ENCODE peak calls at places on chromosomes 5 and 9, in nine cellular contexts. One of them, this sample, is unnamed.

GRCh38 chr5:147348046-147348445 is 113.2 kb downstream of the STK32A start:
- DNase-seq in prostate gland: no peak
- DNase-seq in kidney: no peak
- DNase-seq in cardiac muscle cell: no peak
- DNase-seq in ascending aorta: no peak
- DNase-seq in CD8-positive, alpha-beta memory T cell: no peak
- DNase-seq in A549: no peak
- DNase-seq in mesenchymal stem cell: no peak
- DNase-seq in aorta: no peak
- DNase-seq in this sample: no peak

GRCh38 chr9:127495884-127496555 is 44.7 kb downstream of the LRSAM1 start:
- DNase-seq in prostate gland: no peak
- DNase-seq in kidney: no peak
- DNase-seq in cardiac muscle cell: no peak
- DNase-seq in ascending aorta: no peak
- DNase-seq in CD8-positive, alpha-beta memory T cell: no peak
- DNase-seq in A549: no peak
- DNase-seq in mesenchymal stem cell: no peak
- DNase-seq in aorta: no peak
- DNase-seq in this sample: no peak

GRCh38 chr5:132205385-132206125 is 22.1 kb downstream of the P4HA2 start:
- DNase-seq in prostate gland: no peak
- DNase-seq in kidney: no peak
- DNase-seq in cardiac muscle cell: no peak
- DNase-seq in ascending aorta: peak; percentile 58
- DNase-seq in CD8-positive, alpha-beta memory T cell: no peak
- DNase-seq in A549: no peak
- DNase-seq in mesenchymal stem cell: no peak
- DNase-seq in aorta: no peak
- DNase-seq in this sample: no peak

GRCh38 chr5:169648725-169649124 is 11.7 kb downstream of the DOCK2 start:
- DNase-seq in prostate gland: no peak
- DNase-seq in kidney: no peak
- DNase-seq in cardiac muscle cell: peak; percentile 67
- DNase-seq in ascending aorta: no peak
- DNase-seq in CD8-positive, alpha-beta memory T cell: no peak
- DNase-seq in A549: no peak
- DNase-seq in mesenchymal stem cell: no peak
- DNase-seq in aorta: no peak
- DNase-seq in this sample: no peak

GRCh38 chr5:35331941-35332340 is 101.7 kb upstream of the PRLR start:
- DNase-seq in prostate gland: no peak
- DNase-seq in kidney: no peak
- DNase-seq in cardiac muscle cell: no peak
- DNase-seq in ascending aorta: no peak
- DNase-seq in CD8-positive, alpha-beta memory T cell: no peak
- DNase-seq in A549: no peak
- DNase-seq in mesenchymal stem cell: no peak
- DNase-seq in aorta: no peak
- DNase-seq in this sample: no peak

GRCh38 chr5:138664276-138664943 is 88.8 kb upstream of the CTNNA1 start:
- DNase-seq in prostate gland: no peak
- DNase-seq in kidney: peak; percentile 29
- DNase-seq in cardiac muscle cell: no peak
- DNase-seq in ascending aorta: no peak
- DNase-seq in CD8-positive, alpha-beta memory T cell: no peak
- DNase-seq in A549: no peak
- DNase-seq in mesenchymal stem cell: peak; percentile 78
- DNase-seq in aorta: no peak
- DNase-seq in this sample: no peak

GRCh38 chr5:137263319-137263718 is 235.8 kb downstream of the SPOCK1 start:
- DNase-seq in prostate gland: no peak
- DNase-seq in kidney: no peak
- DNase-seq in cardiac muscle cell: no peak
- DNase-seq in ascending aorta: no peak
- DNase-seq in CD8-positive, alpha-beta memory T cell: no peak
- DNase-seq in A549: no peak
- DNase-seq in mesenchymal stem cell: no peak
- DNase-seq in aorta: no peak
- DNase-seq in this sample: no peak

GRCh38 chr5:50958852-50959457 is 292.5 kb downstream of the PARP8 start:
- DNase-seq in prostate gland: peak; percentile 7
- DNase-seq in kidney: no peak
- DNase-seq in cardiac muscle cell: peak; percentile 62
- DNase-seq in ascending aorta: no peak
- DNase-seq in CD8-positive, alpha-beta memory T cell: no peak
- DNase-seq in A549: peak; percentile 19
- DNase-seq in mesenchymal stem cell: peak; percentile 50
- DNase-seq in aorta: no peak
- DNase-seq in this sample: no peak

GRCh38 chr9:114385412-114386181 is 2.2 kb downstream of the AKNA start:
- DNase-seq in prostate gland: peak; percentile 44
- DNase-seq in kidney: peak; percentile 88
- DNase-seq in cardiac muscle cell: no peak
- DNase-seq in ascending aorta: peak; percentile 94
- DNase-seq in CD8-positive, alpha-beta memory T cell: peak; percentile 94
- DNase-seq in A549: no peak
- DNase-seq in mesenchymal stem cell: peak; percentile 95
- DNase-seq in aorta: peak; percentile 90
- DNase-seq in this sample: peak; percentile 77

GRCh38 chr5:76145945-76146344 is 62.8 kb downstream of the SV2C start:
- DNase-seq in prostate gland: no peak
- DNase-seq in kidney: no peak
- DNase-seq in cardiac muscle cell: no peak
- DNase-seq in ascending aorta: no peak
- DNase-seq in CD8-positive, alpha-beta memory T cell: no peak
- DNase-seq in A549: peak; percentile 10
- DNase-seq in mesenchymal stem cell: no peak
- DNase-seq in aorta: no peak
- DNase-seq in this sample: no peak

GRCh38 chr5:154369682-154370081 is 76.1 kb upstream of the SAP30L start:
- DNase-seq in prostate gland: no peak
- DNase-seq in kidney: no peak
- DNase-seq in cardiac muscle cell: no peak
- DNase-seq in ascending aorta: no peak
- DNase-seq in CD8-positive, alpha-beta memory T cell: no peak
- DNase-seq in A549: no peak
- DNase-seq in mesenchymal stem cell: peak; percentile 32
- DNase-seq in aorta: no peak
- DNase-seq in this sample: no peak

GRCh38 chr9:90024823-90025222 is 420.0 kb downstream of the GADD45G start:
- DNase-seq in prostate gland: no peak
- DNase-seq in kidney: no peak
- DNase-seq in cardiac muscle cell: no peak
- DNase-seq in ascending aorta: no peak
- DNase-seq in CD8-positive, alpha-beta memory T cell: no peak
- DNase-seq in A549: no peak
- DNase-seq in mesenchymal stem cell: no peak
- DNase-seq in aorta: no peak
- DNase-seq in this sample: no peak

GRCh38 chr5:139642213-139642612 is 5.9 kb upstream of the CXXC5 start:
- DNase-seq in prostate gland: no peak
- DNase-seq in kidney: peak; percentile 57
- DNase-seq in cardiac muscle cell: no peak
- DNase-seq in ascending aorta: no peak
- DNase-seq in CD8-positive, alpha-beta memory T cell: no peak
- DNase-seq in A549: no peak
- DNase-seq in mesenchymal stem cell: no peak
- DNase-seq in aorta: no peak
- DNase-seq in this sample: peak; percentile 5

GRCh38 chr9:124615100-124615742 is 108.0 kb upstream of the NR5A1 start:
- DNase-seq in prostate gland: no peak
- DNase-seq in kidney: no peak
- DNase-seq in cardiac muscle cell: no peak
- DNase-seq in ascending aorta: no peak
- DNase-seq in CD8-positive, alpha-beta memory T cell: no peak
- DNase-seq in A549: no peak
- DNase-seq in mesenchymal stem cell: no peak
- DNase-seq in aorta: no peak
- DNase-seq in this sample: no peak

GRCh38 chr9:89899476-89900047 is 294.8 kb downstream of the GADD45G start:
- DNase-seq in prostate gland: no peak
- DNase-seq in kidney: no peak
- DNase-seq in cardiac muscle cell: no peak
- DNase-seq in ascending aorta: no peak
- DNase-seq in CD8-positive, alpha-beta memory T cell: no peak
- DNase-seq in A549: no peak
- DNase-seq in mesenchymal stem cell: no peak
- DNase-seq in aorta: no peak
- DNase-seq in this sample: no peak

GRCh38 chr9:97310023-97310422 is 2.6 kb downstream of the CCDC180 start:
- DNase-seq in prostate gland: no peak
- DNase-seq in kidney: no peak
- DNase-seq in cardiac muscle cell: no peak
- DNase-seq in ascending aorta: no peak
- DNase-seq in CD8-positive, alpha-beta memory T cell: no peak
- DNase-seq in A549: no peak
- DNase-seq in mesenchymal stem cell: no peak
- DNase-seq in aorta: no peak
- DNase-seq in this sample: no peak

GRCh38 chr9:4353236-4353635 is 53.4 kb upstream of the GLIS3 start:
- DNase-seq in prostate gland: no peak
- DNase-seq in kidney: no peak
- DNase-seq in cardiac muscle cell: no peak
- DNase-seq in ascending aorta: no peak
- DNase-seq in CD8-positive, alpha-beta memory T cell: no peak
- DNase-seq in A549: no peak
- DNase-seq in mesenchymal stem cell: no peak
- DNase-seq in aorta: no peak
- DNase-seq in this sample: no peak

GRCh38 chr9:34282096-34282495 is 47.0 kb downstream of the KIF24 start:
- DNase-seq in prostate gland: no peak
- DNase-seq in kidney: no peak
- DNase-seq in cardiac muscle cell: no peak
- DNase-seq in ascending aorta: no peak
- DNase-seq in CD8-positive, alpha-beta memory T cell: no peak
- DNase-seq in A549: no peak
- DNase-seq in mesenchymal stem cell: no peak
- DNase-seq in aorta: no peak
- DNase-seq in this sample: no peak

GRCh38 chr9:89928521-89929275 is 323.9 kb downstream of the GADD45G start:
- DNase-seq in prostate gland: no peak
- DNase-seq in kidney: no peak
- DNase-seq in cardiac muscle cell: no peak
- DNase-seq in ascending aorta: no peak
- DNase-seq in CD8-positive, alpha-beta memory T cell: no peak
- DNase-seq in A549: no peak
- DNase-seq in mesenchymal stem cell: no peak
- DNase-seq in aorta: no peak
- DNase-seq in this sample: no peak

GRCh38 chr5:65951330-65951729 is 25.0 kb downstream of the ERBIN start:
- DNase-seq in prostate gland: no peak
- DNase-seq in kidney: no peak
- DNase-seq in cardiac muscle cell: no peak
- DNase-seq in ascending aorta: no peak
- DNase-seq in CD8-positive, alpha-beta memory T cell: no peak
- DNase-seq in A549: no peak
- DNase-seq in mesenchymal stem cell: no peak
- DNase-seq in aorta: no peak
- DNase-seq in this sample: no peak

GRCh38 chr9:116859763-116860162 is 172.7 kb downstream of the TRIM32 start:
- DNase-seq in prostate gland: no peak
- DNase-seq in kidney: peak; percentile 73
- DNase-seq in cardiac muscle cell: no peak
- DNase-seq in ascending aorta: no peak
- DNase-seq in CD8-positive, alpha-beta memory T cell: no peak
- DNase-seq in A549: no peak
- DNase-seq in mesenchymal stem cell: no peak
- DNase-seq in aorta: no peak
- DNase-seq in this sample: no peak

GRCh38 chr9:125663127-125663526 is 43.9 kb downstream of the MAPKAP1 start:
- DNase-seq in prostate gland: no peak
- DNase-seq in kidney: no peak
- DNase-seq in cardiac muscle cell: no peak
- DNase-seq in ascending aorta: no peak
- DNase-seq in CD8-positive, alpha-beta memory T cell: no peak
- DNase-seq in A549: peak; percentile 31
- DNase-seq in mesenchymal stem cell: peak; percentile 66
- DNase-seq in aorta: no peak
- DNase-seq in this sample: no peak
- H3K27ac ChIP-seq in prostate gland: no peak overlapping the region
- H3K27ac ChIP-seq in kidney: no peak overlapping the region
- H3K27ac ChIP-seq in cardiac muscle cell: no peak overlapping the region
- H3K27ac ChIP-seq in ascending aorta: no peak overlapping the region
- H3K27ac ChIP-seq in CD8-positive, alpha-beta memory T cell: no peak overlapping the region
- H3K27ac ChIP-seq in A549: peak overlapping the region; percentile 58
- H3K27ac ChIP-seq in mesenchymal stem cell: peak overlapping the region; percentile 22
- H3K27ac ChIP-seq in aorta: no peak overlapping the region
- H3K27ac ChIP-seq in this sample: no peak overlapping the region

GRCh38 chr9:79900754-79901153 is 329.0 kb downstream of the TLE4 start:
- DNase-seq in prostate gland: no peak
- DNase-seq in kidney: no peak
- DNase-seq in cardiac muscle cell: no peak
- DNase-seq in ascending aorta: no peak
- DNase-seq in CD8-positive, alpha-beta memory T cell: no peak
- DNase-seq in A549: no peak
- DNase-seq in mesenchymal stem cell: no peak
- DNase-seq in aorta: no peak
- DNase-seq in this sample: no peak
- H3K27ac ChIP-seq in prostate gland: no peak overlapping the region
- H3K27ac ChIP-seq in kidney: no peak overlapping the region
- H3K27ac ChIP-seq in cardiac muscle cell: no peak overlapping the region
- H3K27ac ChIP-seq in ascending aorta: no peak overlapping the region
- H3K27ac ChIP-seq in CD8-positive, alpha-beta memory T cell: no peak overlapping the region
- H3K27ac ChIP-seq in A549: no peak overlapping the region
- H3K27ac ChIP-seq in mesenchymal stem cell: no peak overlapping the region
- H3K27ac ChIP-seq in aorta: no peak overlapping the region
- H3K27ac ChIP-seq in this sample: no peak overlapping the region

GRCh38 chr5:170757669-170758068 is 25.9 kb upstream of the GABRP start:
- DNase-seq in prostate gland: no peak
- DNase-seq in kidney: no peak
- DNase-seq in cardiac muscle cell: no peak
- DNase-seq in ascending aorta: no peak
- DNase-seq in CD8-positive, alpha-beta memory T cell: no peak
- DNase-seq in A549: no peak
- DNase-seq in mesenchymal stem cell: no peak
- DNase-seq in aorta: no peak
- DNase-seq in this sample: no peak
- H3K27ac ChIP-seq in prostate gland: no peak overlapping the region
- H3K27ac ChIP-seq in kidney: peak overlapping the region; percentile 64
- H3K27ac ChIP-seq in cardiac muscle cell: peak overlapping the region; percentile 45
- H3K27ac ChIP-seq in ascending aorta: no peak overlapping the region
- H3K27ac ChIP-seq in CD8-positive, alpha-beta memory T cell: no peak overlapping the region
- H3K27ac ChIP-seq in A549: peak overlapping the region; percentile 11
- H3K27ac ChIP-seq in mesenchymal stem cell: peak overlapping the region; percentile 22
- H3K27ac ChIP-seq in aorta: no peak overlapping the region
- H3K27ac ChIP-seq in this sample: peak overlapping the region; percentile 80

GRCh38 chr9:25830381-25830780 is 152.1 kb upstream of the TUSC1 start:
- DNase-seq in prostate gland: no peak
- DNase-seq in kidney: no peak
- DNase-seq in cardiac muscle cell: no peak
- DNase-seq in ascending aorta: no peak
- DNase-seq in CD8-positive, alpha-beta memory T cell: no peak
- DNase-seq in A549: no peak
- DNase-seq in mesenchymal stem cell: no peak
- DNase-seq in aorta: no peak
- DNase-seq in this sample: no peak

DNA sequence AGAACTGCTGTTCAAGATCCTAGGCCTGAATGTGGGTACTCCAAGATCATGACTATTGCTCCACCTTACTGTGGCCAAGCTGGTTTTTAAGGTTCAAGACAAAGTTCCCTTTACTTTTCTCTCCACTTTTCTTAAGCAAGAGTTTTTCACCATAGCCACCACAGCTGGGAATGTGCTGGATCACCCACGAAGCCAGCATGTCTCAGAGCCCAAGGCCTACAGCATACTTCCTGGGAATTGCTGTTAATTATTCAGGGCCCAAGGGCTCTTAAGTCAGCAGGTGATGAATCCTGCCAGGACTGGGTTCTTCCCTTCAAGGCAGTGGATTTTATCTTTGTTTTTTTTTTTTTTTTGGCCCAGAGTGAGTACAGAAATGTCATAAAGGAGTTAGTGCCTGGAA is 149.4 kb upstream of the TUSC1 start:
- DNase-seq in prostate gland: no peak
- DNase-seq in kidney: no peak
- DNase-seq in cardiac muscle cell: no peak
- DNase-seq in ascending aorta: no peak
- DNase-seq in CD8-positive, alpha-beta memory T cell: no peak
- DNase-seq in A549: no peak
- DNase-seq in mesenchymal stem cell: no peak
- DNase-seq in aorta: no peak
- DNase-seq in this sample: no peak
- H3K27ac ChIP-seq in prostate gland: no peak overlapping the region
- H3K27ac ChIP-seq in kidney: no peak overlapping the region
- H3K27ac ChIP-seq in cardiac muscle cell: no peak overlapping the region
- H3K27ac ChIP-seq in ascending aorta: no peak overlapping the region
- H3K27ac ChIP-seq in CD8-positive, alpha-beta memory T cell: no peak overlapping the region
- H3K27ac ChIP-seq in A549: no peak overlapping the region
- H3K27ac ChIP-seq in mesenchymal stem cell: no peak overlapping the region
- H3K27ac ChIP-seq in aorta: no peak overlapping the region
- H3K27ac ChIP-seq in this sample: no peak overlapping the region

This sample was measured in stomach.